ENCODE peak calls at places on chromosomes 11 and 22, in six cellular contexts. Z is A549, Q is stomach, U is sigmoid colon, X is tibial nerve, G is SK-N-SH. J is an unnamed sample.

GRCh38 chr11:130882138-130882551 is 34.1 kb downstream of the SNX19 start:
- DNase-seq in Z (no peak), Q (no peak), U (no peak), X (no peak), G (no peak), J (no peak)

GRCh38 chr11:65021003-65021402 is 6.2 kb upstream of the SNX15 start:
- DNase-seq in Z (no peak), Q (no peak), U (no peak), X (no peak), G (no peak), J (no peak)

GRCh38 chr22:21068681-21069276 is 23.0 kb downstream of the LRRC74B start:
- DNase-seq in Z (no peak), Q (no peak), U (no peak), X (no peak), G (no peak), J (no peak)

GRCh38 chr11:113137735-113138529 is 176.5 kb upstream of the TTC12 start:
- DNase-seq in Z (no peak), Q (no peak), U (no peak), X (no peak), G (peak), J (peak)

GRCh38 chr11:113446112-113446511 is 29.1 kb downstream of the DRD2 start:
- DNase-seq in Z (no peak), Q (no peak), U (no peak), X (no peak), G (no peak), J (no peak)

GRCh38 chr11:119699227-119699626 is 29.8 kb downstream of the NECTIN1 start:
- DNase-seq in Z (no peak), Q (peak), U (no peak), X (peak), G (no peak), J (no peak)

GRCh38 chr11:102268985-102269470 is 48.3 kb upstream of the BIRC3 start:
- DNase-seq in Z (no peak), Q (no peak), U (no peak), X (no peak), G (no peak), J (no peak)

GRCh38 chr11:17217395-17217794 is 9.6 kb upstream of the PIK3C2A start:
- DNase-seq in Z (no peak), Q (no peak), U (no peak), X (no peak), G (no peak), J (no peak)

GRCh38 chr11:9757809-9758675 is 94.2 kb downstream of the SWAP70 start:
- DNase-seq in Z (peak), Q (peak), U (peak), X (peak), G (peak), J (peak)

GRCh38 chr22:29727248-29727551 is 7.4 kb downstream of the CABP7 start:
- DNase-seq in Z (peak), Q (peak), U (no peak), X (peak), G (peak), J (no peak)

GRCh38 chr11:23679981-23680380 is 816.9 kb upstream of the LUZP2 start:
- DNase-seq in Z (no peak), Q (no peak), U (no peak), X (no peak), G (no peak), J (no peak)

GRCh38 chr11:79413258-79413657 is 27.6 kb downstream of the TENM4 start:
- DNase-seq in Z (no peak), Q (peak), U (peak), X (peak), G (peak), J (peak)

GRCh38 chr11:2580444-2581050 is 119.2 kb downstream of the KCNQ1OT1 start:
- DNase-seq in Z (no peak), Q (peak), U (peak), X (no peak), G (peak), J (no peak)

GRCh38 chr11:32511926-32512325 is 71.7 kb upstream of the EIF3M start:
- DNase-seq in Z (no peak), Q (no peak), U (no peak), X (no peak), G (no peak), J (no peak)

GRCh38 chr11:128621491-128622136 is 34.3 kb upstream of the ETS1 start:
- DNase-seq in Z (no peak), Q (no peak), U (peak), X (no peak), G (no peak), J (no peak)

GRCh38 chr11:37710031-37710430 is 1112.0 kb upstream of the RAG2 start:
- DNase-seq in Z (no peak), Q (no peak), U (no peak), X (no peak), G (no peak), J (no peak)

GRCh38 chr22:49519117-49519737 is 308.4 kb downstream of the BRD1 start:
- DNase-seq in Z (no peak), Q (no peak), U (no peak), X (no peak), G (no peak), J (no peak)

GRCh38 chr11:79544324-79544723 is 103.5 kb upstream of the TENM4 start:
- DNase-seq in Z (no peak), Q (no peak), U (no peak), X (no peak), G (peak), J (no peak)

GRCh38 chr22:23278883-23279675 is 98.8 kb downstream of the BCR start:
- DNase-seq in Z (peak), Q (peak), U (no peak), X (no peak), G (no peak), J (no peak)

GRCh38 chr11:12287009-12287373 is 90.4 kb upstream of the PARVA start:
- DNase-seq in Z (peak), Q (peak), U (peak), X (peak), G (peak), J (peak)
- TF ChIP-seq EP300 in Z (no peak), Q (no peak), U (no peak), X (no peak), G (peak), J (no peak)

GRCh38 chr22:35622132-35622913 is 5.2 kb upstream of the MB start:
- DNase-seq in Z (peak), Q (peak), U (peak), X (no peak), G (peak), J (no peak)
- TF ChIP-seq EP300 in Z (no peak), Q (no peak), U (peak), X (no peak), G (no peak), J (no peak)

DNA sequence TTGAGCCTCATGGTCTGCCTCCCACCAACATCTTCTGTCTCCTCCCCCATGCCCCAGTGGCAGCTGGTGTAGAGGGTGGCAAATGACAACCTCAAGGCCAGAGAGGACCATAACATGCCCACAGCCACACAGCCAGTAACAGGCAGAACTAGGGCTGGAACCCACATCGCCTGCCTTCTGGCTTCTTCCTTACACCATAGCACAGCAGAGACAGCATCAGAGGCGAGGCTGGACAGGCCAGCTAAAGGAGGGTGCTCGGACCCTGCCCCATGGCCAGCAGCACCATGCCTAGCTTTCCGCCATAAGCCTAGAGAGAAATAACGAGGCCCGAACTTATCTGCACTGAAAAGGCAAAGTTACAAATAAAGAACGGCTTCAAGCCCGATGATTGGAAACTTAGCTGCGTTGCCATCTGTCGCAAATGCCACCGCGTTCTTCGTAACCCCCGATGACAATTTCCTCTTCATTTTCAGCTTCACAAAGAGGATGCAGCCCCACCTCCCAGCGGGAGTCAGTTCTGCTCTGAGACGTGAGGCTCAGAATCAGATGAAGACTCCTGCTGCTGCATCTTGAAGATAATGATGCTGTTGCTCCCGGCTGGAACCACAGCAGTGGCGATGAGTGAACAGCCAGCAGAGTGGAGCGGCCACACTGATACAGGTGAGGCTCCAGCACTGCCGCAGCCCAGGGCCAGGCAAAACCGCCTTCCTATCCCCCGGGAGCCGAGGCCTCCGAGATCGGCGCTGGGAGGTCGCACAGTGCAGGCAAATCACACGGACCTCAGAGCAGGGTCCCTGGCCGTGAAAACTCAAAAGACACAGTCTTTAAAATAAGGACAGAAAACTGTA is 73.8 kb upstream of the RTL6 start:
- DNase-seq in Z (no peak), Q (peak), U (peak), X (no peak), G (no peak), J (no peak)
- TF ChIP-seq EP300 in Z (no peak), Q (no peak), U (no peak), X (no peak), G (no peak), J (no peak)

DNA sequence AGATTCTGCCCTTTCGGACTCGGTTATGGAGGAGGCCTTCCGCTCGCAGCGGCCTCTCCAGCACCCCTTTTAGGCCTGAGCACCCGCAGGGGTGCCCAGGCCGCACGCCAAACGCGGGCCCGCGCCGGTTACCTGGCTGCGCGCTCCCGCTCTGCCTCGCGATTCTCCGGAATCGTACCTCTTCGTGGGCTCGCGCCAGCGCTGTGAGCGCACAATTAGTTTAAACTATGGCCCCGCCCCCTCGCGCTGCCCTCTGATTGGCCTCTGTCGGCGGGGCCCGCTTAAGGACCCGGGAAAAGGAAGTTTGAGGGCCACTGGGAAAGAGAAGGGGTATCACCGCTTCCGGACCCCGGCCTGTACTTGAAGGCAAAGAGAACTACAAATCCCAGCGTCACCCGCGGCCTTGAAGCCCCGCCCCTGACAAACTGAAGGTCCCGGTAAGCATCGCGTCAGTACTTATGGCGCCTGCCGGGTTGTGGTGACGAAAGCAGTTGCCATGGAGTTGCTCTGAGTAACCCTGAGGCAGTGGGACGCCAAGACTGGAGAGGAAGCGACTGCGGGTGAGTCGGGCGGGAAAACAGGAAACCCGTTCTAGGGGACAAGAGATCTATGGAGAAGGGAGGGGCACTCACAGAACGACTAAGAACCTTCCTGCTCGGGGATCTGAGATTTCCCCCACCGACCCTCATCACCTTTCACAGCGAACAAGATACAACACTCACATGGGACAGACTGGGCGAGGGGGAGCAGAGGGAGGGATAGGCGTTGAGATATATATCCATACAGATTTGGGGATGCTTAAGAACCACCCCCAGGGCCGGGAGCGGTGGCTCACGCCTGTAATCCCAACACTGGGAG is at the start of the genes LRRC51 and NUMA1:
- DNase-seq in Z (peak), Q (peak), U (peak), X (peak), G (peak), J (peak)
- TF ChIP-seq EP300 in Z (no peak), Q (no peak), U (no peak), X (peak), G (no peak), J (no peak)

J was measured in esophagus muscularis mucosa.